ENCODE peak calls at places on chromosomes 6 and 20, in seven cellular contexts. One of them, this sample, is unnamed. For H3K27me3, the result is how much of the 10 kb centered on the place peaks cover.

GRCh38 chr6:148736779-148737412 is 9.9 kb upstream of the UST start:
- DNase-seq in GM23248: peak
- DNase-seq in stomach: no peak
- DNase-seq in cardiac muscle cell: no peak
- DNase-seq in ovary: no peak
- DNase-seq in uterus: no peak
- DNase-seq in SJSA1: no peak
- DNase-seq in this sample: no peak

GRCh38 chr6:53309059-53309896 is 39.5 kb downstream of the ELOVL5 start:
- DNase-seq in cardiac muscle cell: no peak
- DNase-seq in GM23248: peak
- DNase-seq in SJSA1: no peak
- DNase-seq in ovary: no peak
- DNase-seq in stomach: peak
- DNase-seq in uterus: no peak
- DNase-seq in this sample: no peak

GRCh38 chr20:62289131-62289530 is 13.7 kb upstream of the ADRM1 start:
- DNase-seq in cardiac muscle cell: no peak
- DNase-seq in uterus: no peak
- DNase-seq in ovary: no peak
- DNase-seq in GM23248: no peak
- DNase-seq in SJSA1: no peak
- DNase-seq in stomach: no peak
- DNase-seq in this sample: no peak

GRCh38 chr6:87139236-87139635 is 16.1 kb upstream of the ZNF292 start:
- DNase-seq in uterus: no peak
- DNase-seq in stomach: no peak
- DNase-seq in cardiac muscle cell: peak
- DNase-seq in ovary: no peak
- DNase-seq in GM23248: peak
- DNase-seq in SJSA1: peak
- DNase-seq in this sample: no peak

GRCh38 chr20:39050555-39050902 is 88.4 kb downstream of the DHX35 start:
- DNase-seq in uterus: no peak
- DNase-seq in GM23248: no peak
- DNase-seq in stomach: no peak
- DNase-seq in SJSA1: no peak
- DNase-seq in cardiac muscle cell: no peak
- DNase-seq in ovary: no peak
- DNase-seq in this sample: no peak

GRCh38 chr6:147227770-147228320 is 23.6 kb downstream of the STXBP5 start:
- DNase-seq in cardiac muscle cell: no peak
- DNase-seq in stomach: no peak
- DNase-seq in SJSA1: no peak
- DNase-seq in GM23248: peak
- DNase-seq in uterus: no peak
- DNase-seq in ovary: no peak
- DNase-seq in this sample: no peak

GRCh38 chr6:87105823-87106222 is 10.9 kb upstream of the CGA start:
- DNase-seq in stomach: no peak
- DNase-seq in uterus: no peak
- DNase-seq in SJSA1: no peak
- DNase-seq in cardiac muscle cell: no peak
- DNase-seq in ovary: no peak
- DNase-seq in GM23248: peak
- DNase-seq in this sample: no peak

GRCh38 chr6:33923857-33924514 is 120.2 kb upstream of the MLN start:
- DNase-seq in cardiac muscle cell: no peak
- DNase-seq in uterus: no peak
- DNase-seq in GM23248: no peak
- DNase-seq in ovary: peak
- DNase-seq in SJSA1: no peak
- DNase-seq in stomach: no peak
- DNase-seq in this sample: no peak

GRCh38 chr6:162864901-162865300 is 137.1 kb downstream of the PACRG start:
- DNase-seq in SJSA1: no peak
- DNase-seq in GM23248: no peak
- DNase-seq in stomach: no peak
- DNase-seq in ovary: no peak
- DNase-seq in cardiac muscle cell: no peak
- DNase-seq in uterus: no peak
- DNase-seq in this sample: no peak

GRCh38 chr6:136772685-136773472 is 19.4 kb downstream of the MAP3K5 start:
- DNase-seq in ovary: no peak
- DNase-seq in SJSA1: no peak
- DNase-seq in cardiac muscle cell: no peak
- DNase-seq in uterus: no peak
- DNase-seq in stomach: no peak
- DNase-seq in GM23248: no peak
- DNase-seq in this sample: no peak

GRCh38 chr6:39387785-39388184 is 65.3 kb upstream of the KCNK16 start:
- DNase-seq in SJSA1: no peak
- DNase-seq in cardiac muscle cell: no peak
- DNase-seq in stomach: no peak
- DNase-seq in uterus: no peak
- DNase-seq in GM23248: peak
- DNase-seq in ovary: no peak
- DNase-seq in this sample: no peak

GRCh38 chr20:24995741-24996448 is 3.3 kb upstream of the APMAP start:
- DNase-seq in stomach: no peak
- DNase-seq in GM23248: peak
- DNase-seq in uterus: no peak
- DNase-seq in cardiac muscle cell: no peak
- DNase-seq in ovary: no peak
- DNase-seq in SJSA1: no peak
- DNase-seq in this sample: no peak

GRCh38 chr20:58214310-58214709 is 14.1 kb downstream of the ANKRD60 start:
- DNase-seq in SJSA1: no peak
- DNase-seq in GM23248: no peak
- DNase-seq in ovary: no peak
- DNase-seq in stomach: no peak
- DNase-seq in uterus: no peak
- DNase-seq in cardiac muscle cell: no peak
- DNase-seq in this sample: no peak

GRCh38 chr6:148761532-148761951 is 14.7 kb downstream of the UST start:
- DNase-seq in GM23248: no peak
- DNase-seq in cardiac muscle cell: peak
- DNase-seq in SJSA1: no peak
- DNase-seq in stomach: no peak
- DNase-seq in ovary: peak
- DNase-seq in uterus: peak
- DNase-seq in this sample: no peak

GRCh38 chr20:17023811-17024210 is 203.0 kb upstream of the PCSK2 start:
- DNase-seq in SJSA1: peak
- DNase-seq in ovary: no peak
- DNase-seq in cardiac muscle cell: peak
- DNase-seq in uterus: no peak
- DNase-seq in GM23248: peak
- DNase-seq in stomach: no peak
- DNase-seq in this sample: no peak

GRCh38 chr6:43760799-43761168 is 9.2 kb upstream of the VEGFA start:
- DNase-seq in ovary: peak
- DNase-seq in GM23248: no peak
- DNase-seq in cardiac muscle cell: no peak
- DNase-seq in uterus: no peak
- DNase-seq in stomach: no peak
- DNase-seq in SJSA1: no peak
- DNase-seq in this sample: no peak

GRCh38 chr20:19726126-19726525 is 31.9 kb upstream of the RIN2 start:
- DNase-seq in cardiac muscle cell: no peak
- DNase-seq in stomach: no peak
- DNase-seq in uterus: no peak
- DNase-seq in SJSA1: no peak
- DNase-seq in ovary: no peak
- DNase-seq in GM23248: peak
- DNase-seq in this sample: no peak

GRCh38 chr6:107479089-107479690 is 10.7 kb upstream of the SOBP start:
- DNase-seq in uterus: no peak
- DNase-seq in GM23248: no peak
- DNase-seq in SJSA1: no peak
- DNase-seq in ovary: no peak
- DNase-seq in stomach: no peak
- DNase-seq in cardiac muscle cell: no peak
- DNase-seq in this sample: no peak

GRCh38 chr6:169000022-169000421 is 253.6 kb downstream of the THBS2 start:
- DNase-seq in stomach: no peak
- DNase-seq in uterus: no peak
- DNase-seq in GM23248: no peak
- DNase-seq in ovary: no peak
- DNase-seq in SJSA1: no peak
- DNase-seq in cardiac muscle cell: no peak
- DNase-seq in this sample: no peak

GRCh38 chr6:4021133-4021861 is 57.6 kb downstream of the FAM217A start:
- DNase-seq in cardiac muscle cell: peak
- DNase-seq in GM23248: peak
- DNase-seq in ovary: peak
- DNase-seq in SJSA1: peak
- DNase-seq in uterus: peak
- DNase-seq in stomach: peak
- DNase-seq in this sample: peak

GRCh38 chr20:32332614-32333013 is 25.5 kb upstream of the ASXL1 start:
- DNase-seq in uterus: no peak
- DNase-seq in GM23248: peak
- DNase-seq in stomach: peak
- DNase-seq in ovary: no peak
- DNase-seq in SJSA1: peak
- DNase-seq in cardiac muscle cell: no peak
- DNase-seq in this sample: peak

GRCh38 chr6:69866351-69867074 is at the start of gene COL19A1:
- DNase-seq in GM23248: peak
- DNase-seq in ovary: no peak
- DNase-seq in stomach: no peak
- DNase-seq in uterus: no peak
- DNase-seq in cardiac muscle cell: peak
- DNase-seq in SJSA1: peak
- DNase-seq in this sample: peak

GRCh38 chr20:50294164-50295088 is 103.8 kb downstream of the CEBPB start:
- DNase-seq in uterus: no peak
- DNase-seq in GM23248: no peak
- DNase-seq in stomach: no peak
- DNase-seq in cardiac muscle cell: no peak
- DNase-seq in SJSA1: no peak
- DNase-seq in ovary: no peak
- DNase-seq in this sample: peak

GRCh38 chr20:50295345-50295744 is 104.7 kb downstream of the CEBPB start:
- DNase-seq in GM23248: no peak
- DNase-seq in ovary: no peak
- DNase-seq in uterus: no peak
- DNase-seq in SJSA1: no peak
- DNase-seq in cardiac muscle cell: no peak
- DNase-seq in stomach: no peak
- DNase-seq in this sample: no peak

GRCh38 chr20:50297498-50298348 is 107.1 kb downstream of the CEBPB start:
- DNase-seq in SJSA1: no peak
- DNase-seq in cardiac muscle cell: no peak
- DNase-seq in stomach: no peak
- DNase-seq in ovary: peak
- DNase-seq in GM23248: no peak
- DNase-seq in uterus: no peak
- DNase-seq in this sample: peak

GRCh38 chr20:50296450-50297375 is 106.1 kb downstream of the CEBPB start:
- DNase-seq in GM23248: peak
- DNase-seq in cardiac muscle cell: no peak
- DNase-seq in ovary: peak
- DNase-seq in uterus: peak
- DNase-seq in SJSA1: no peak
- DNase-seq in stomach: no peak
- DNase-seq in this sample: peak

GRCh38 chr20:50295762-50296449 is 105.3 kb downstream of the CEBPB start:
- DNase-seq in SJSA1: no peak
- DNase-seq in uterus: no peak
- DNase-seq in ovary: no peak
- DNase-seq in GM23248: no peak
- DNase-seq in stomach: peak
- DNase-seq in cardiac muscle cell: no peak
- DNase-seq in this sample: peak
- H3K27ac ChIP-seq in SJSA1: no peak
- H3K27ac ChIP-seq in uterus: peak
- H3K27ac ChIP-seq in ovary: peak
- H3K27ac ChIP-seq in GM23248: no peak
- H3K27ac ChIP-seq in stomach: no peak
- H3K27ac ChIP-seq in cardiac muscle cell: no peak
- H3K27ac ChIP-seq in this sample: peak

GRCh38 chr6:41200901-41201783 is at the start of gene TREML2:
- DNase-seq in ovary: no peak
- DNase-seq in SJSA1: no peak
- DNase-seq in GM23248: no peak
- DNase-seq in cardiac muscle cell: no peak
- DNase-seq in stomach: no peak
- DNase-seq in uterus: no peak
- DNase-seq in this sample: no peak
- H3K4me3 ChIP-seq in ovary: no peak
- H3K4me3 ChIP-seq in SJSA1: no peak
- H3K4me3 ChIP-seq in GM23248: no peak
- H3K4me3 ChIP-seq in cardiac muscle cell: no peak
- H3K4me3 ChIP-seq in stomach: no peak
- H3K4me3 ChIP-seq in uterus: no peak
- H3K4me3 ChIP-seq in this sample: no peak

DNA sequence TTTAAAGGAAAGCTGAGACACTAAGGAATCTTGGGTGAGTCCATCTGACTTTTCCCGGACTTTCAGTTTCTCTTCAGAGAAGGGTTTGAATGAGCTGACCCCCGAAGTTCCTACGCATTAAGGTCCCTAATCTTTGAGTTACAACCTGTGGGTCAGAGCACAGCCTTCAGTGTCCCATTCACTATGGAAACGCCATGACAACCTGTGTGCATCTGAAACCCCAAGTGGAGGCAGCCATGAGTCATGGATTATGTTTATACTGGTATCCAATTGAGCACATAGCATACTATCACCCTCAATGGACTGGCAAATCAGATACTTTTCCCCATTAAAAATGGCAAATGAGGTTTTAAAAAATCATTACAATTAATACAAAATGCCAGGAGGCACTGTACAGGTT is 11.4 kb downstream of the MYLK4 start:
- DNase-seq in ovary: no peak
- DNase-seq in cardiac muscle cell: no peak
- DNase-seq in stomach: no peak
- DNase-seq in GM23248: peak
- DNase-seq in uterus: no peak
- DNase-seq in SJSA1: peak
- DNase-seq in this sample: no peak
- H3K27me3 ChIP-seq in ovary: under half
- H3K27me3 ChIP-seq in cardiac muscle cell: under half
- H3K27me3 ChIP-seq in stomach: under half
- H3K27me3 ChIP-seq in GM23248: under half
- H3K27me3 ChIP-seq in uterus: under half
- H3K27me3 ChIP-seq in SJSA1: under half
- H3K27me3 ChIP-seq in this sample: under half

GRCh38 chr6:101956961-101957360 is 563.5 kb downstream of the GRIK2 start:
- DNase-seq in cardiac muscle cell: no peak
- DNase-seq in ovary: no peak
- DNase-seq in GM23248: no peak
- DNase-seq in uterus: no peak
- DNase-seq in stomach: no peak
- DNase-seq in SJSA1: no peak
- DNase-seq in this sample: no peak

DNA sequence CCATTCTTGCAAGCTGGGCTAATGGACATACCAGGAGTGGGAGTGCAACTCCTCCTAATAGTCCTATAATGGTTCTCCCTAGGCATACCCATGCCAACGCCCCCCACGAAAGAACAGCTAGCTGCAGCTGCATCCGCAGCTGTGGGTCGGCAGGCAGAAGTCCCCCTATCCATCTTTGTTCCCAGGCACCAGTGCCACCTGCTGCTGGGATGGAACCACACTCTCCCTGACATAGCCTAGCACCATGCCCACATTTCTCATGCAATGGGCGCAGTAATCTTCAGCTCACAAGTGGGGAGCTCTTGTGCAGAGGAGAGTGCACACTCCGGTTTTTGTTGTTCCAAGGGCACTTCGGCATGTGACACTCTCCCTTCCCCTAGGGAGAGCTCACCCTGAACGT is 567.8 kb downstream of the GRIK2 start:
- DNase-seq in GM23248: no peak
- DNase-seq in SJSA1: no peak
- DNase-seq in uterus: no peak
- DNase-seq in cardiac muscle cell: no peak
- DNase-seq in stomach: no peak
- DNase-seq in ovary: no peak
- DNase-seq in this sample: no peak
- H3K27ac ChIP-seq in GM23248: no peak
- H3K27ac ChIP-seq in SJSA1: no peak
- H3K27ac ChIP-seq in uterus: no peak
- H3K27ac ChIP-seq in cardiac muscle cell: no peak
- H3K27ac ChIP-seq in stomach: no peak
- H3K27ac ChIP-seq in ovary: no peak
- H3K27ac ChIP-seq in this sample: no peak